ENCODE peak calls at places on chromosomes 1 and 21, in four cellular contexts. U is Right ventricle myocardium superior; T is brain microvascular endothelial cell; M is CD4-positive, CD25-positive, alpha-beta regulatory T cell. H is an unnamed sample.

GRCh38 chr21:42289926-42290325 is 25.3 kb downstream of the TFF3 start:
- DNase-seq in U (peak), T (no peak), M (no peak), H (no peak)

GRCh38 chr1:208595236-208595635 is 351.1 kb upstream of the PLXNA2 start:
- DNase-seq in U (no peak), T (no peak), M (no peak), H (no peak)

GRCh38 chr1:43973981-43974442 is 748 bp upstream of the ATP6V0B start:
- DNase-seq in U (no peak), T (no peak), M (no peak), H (no peak)

GRCh38 chr1:101360506-101360905 is 123.7 kb downstream of the S1PR1 start:
- DNase-seq in U (no peak), T (no peak), M (no peak), H (no peak)

GRCh38 chr1:55380313-55380970 is 165.3 kb upstream of the USP24 start:
- DNase-seq in U (peak), T (no peak), M (no peak), H (no peak)

GRCh38 chr1:54134301-54134700 is 18.5 kb downstream of the CDCP2 start:
- DNase-seq in U (no peak), T (no peak), M (no peak), H (no peak)

GRCh38 chr1:54362881-54363340 is 43.3 kb downstream of the SSBP3 start:
- DNase-seq in U (no peak), T (no peak), M (no peak), H (no peak)

GRCh38 chr1:76267631-76268030 is 193.1 kb downstream of the ST6GALNAC3 start:
- DNase-seq in U (no peak), T (no peak), M (peak), H (no peak)

GRCh38 chr1:23394176-23394575 is 24.5 kb upstream of the ZNF436 start:
- DNase-seq in U (no peak), T (peak), M (no peak), H (no peak)

GRCh38 chr1:116847688-116848531 is 61.8 kb upstream of the PTGFRN start:
- DNase-seq in U (peak), T (peak), M (peak), H (peak)

GRCh38 chr1:150963535-150964489 is 10.8 kb downstream of the CERS2 start:
- DNase-seq in U (no peak), T (no peak), M (no peak), H (no peak)

GRCh38 chr1:172132836-172133235 is 287.6 kb upstream of the C1orf105 start:
- DNase-seq in U (no peak), T (no peak), M (no peak), H (no peak)

GRCh38 chr1:11143907-11144306 is 44.2 kb upstream of the EXOSC10 start:
- DNase-seq in U (no peak), T (no peak), M (no peak), H (no peak)

GRCh38 chr1:184975208-184975875 is 1.0 kb upstream of the NIBAN1 start:
- DNase-seq in U (no peak), T (no peak), M (no peak), H (no peak)

GRCh38 chr1:236864996-236865877 is 70.1 kb downstream of the MTR start:
- DNase-seq in U (no peak), T (no peak), M (no peak), H (no peak)

GRCh38 chr1:47837046-47837830 is 159.9 kb downstream of the TRABD2B start:
- DNase-seq in U (peak), T (no peak), M (no peak), H (no peak)

GRCh38 chr1:84711091-84711490 is 20.8 kb upstream of the SSX2IP start:
- DNase-seq in U (no peak), T (no peak), M (no peak), H (no peak)

GRCh38 chr1:68429233-68429804 is 20.4 kb downstream of the RPE65 start:
- DNase-seq in U (no peak), T (no peak), M (no peak), H (no peak)

GRCh38 chr1:32525661-32526444 is 13.4 kb upstream of the ZBTB8A start:
- DNase-seq in U (no peak), T (no peak), M (no peak), H (no peak)

GRCh38 chr1:169949139-169949538 is 55.4 kb upstream of the SCYL3 start:
- DNase-seq in U (no peak), T (peak), M (no peak), H (no peak)

GRCh38 chr1:222820159-222820732 is 5.4 kb downstream of the DISP1 start:
- DNase-seq in U (no peak), T (no peak), M (no peak), H (no peak)

GRCh38 chr1:30657131-30658013 is 66.0 kb downstream of the MATN1 start:
- DNase-seq in U (no peak), T (no peak), M (no peak), H (no peak)

GRCh38 chr21:41768371-41769042 is 1.7 kb upstream of the RIPK4 start:
- DNase-seq in U (no peak), T (peak), M (peak), H (no peak)

GRCh38 chr1:23178931-23179330 is 10.3 kb upstream of the LUZP1 start:
- DNase-seq in U (no peak), T (peak), M (no peak), H (no peak)